ENCODE peak calls at places on chromosomes 2 and 18, in seven cellular contexts. K, Z, O, W, X, J and V are unnamed samples.

GRCh38 chr2:160402997-160403979 is 90.3 kb downstream of the RBMS1 start:
- DNase-seq in K (no peak), Z (no peak), O (no peak), W (no peak), X (no peak), J (no peak), V (no peak)

GRCh38 chr2:63192169-63192888 is 141.7 kb downstream of the OTX1 start:
- DNase-seq in K (no peak), Z (no peak), O (no peak), W (no peak), X (no peak), J (no peak), V (no peak)

GRCh38 chr18:55780591-55781071 is 192.6 kb upstream of the TCF4 start:
- DNase-seq in K (no peak), Z (no peak), O (no peak), W (no peak), X (no peak), J (peak), V (no peak)

GRCh38 chr2:101854877-101855276 is 136.9 kb upstream of the IL1R2 start:
- DNase-seq in K (no peak), Z (no peak), O (no peak), W (no peak), X (no peak), J (no peak), V (no peak)

GRCh38 chr2:136217990-136218389 is 100.0 kb upstream of the CXCR4 start:
- DNase-seq in K (no peak), Z (no peak), O (no peak), W (no peak), X (no peak), J (no peak), V (no peak)

GRCh38 chr2:71208756-71209155 is 18.1 kb downstream of the PAIP2B start:
- DNase-seq in K (no peak), Z (no peak), O (no peak), W (no peak), X (no peak), J (no peak), V (no peak)

GRCh38 chr18:7822435-7823425 is 255.6 kb downstream of the PTPRM start:
- DNase-seq in K (no peak), Z (no peak), O (no peak), W (no peak), X (peak), J (no peak), V (no peak)

GRCh38 chr18:13427354-13427753 is 208.8 kb downstream of the LDLRAD4 start:
- DNase-seq in K (no peak), Z (no peak), O (no peak), W (no peak), X (no peak), J (peak), V (no peak)

GRCh38 chr2:118032169-118033013 is 18.5 kb upstream of the CCDC93 start:
- DNase-seq in K (peak), Z (peak), O (no peak), W (peak), X (no peak), J (peak), V (no peak)